ENCODE peak calls at places on chromosomes 12 and 14, in ten cellular contexts. R, Y, P, J, V, M, O, Q, D and W are unnamed samples.

GRCh38 chr14:99829450-99829849 is 36.2 kb downstream of the EML1 start:
- DNase-seq in O (no peak), Y (no peak), Q (no peak), V (no peak), D (no peak), P (no peak), J (no peak), R (no peak), M (no peak), W (no peak)

GRCh38 chr14:87492556-87492955 is 500.4 kb downstream of the GALC start:
- DNase-seq in J (no peak), M (no peak), R (no peak), Q (no peak), O (no peak), V (no peak), P (no peak), D (no peak), Y (no peak), W (no peak)

GRCh38 chr14:65566820-65567522 is 154.4 kb downstream of the FUT8 start:
- DNase-seq in J (no peak), M (no peak), Q (no peak), O (no peak), R (no peak), D (no peak), V (no peak), P (no peak), Y (no peak), W (no peak)

GRCh38 chr12:15670756-15671155 is 118.4 kb downstream of the EPS8 start:
- DNase-seq in R (no peak), J (no peak), Y (no peak), M (no peak), P (no peak), Q (no peak), V (no peak), O (no peak), D (no peak), W (no peak)

GRCh38 chr12:84038241-84038640 is 874.4 kb downstream of the SLC6A15 start:
- DNase-seq in V (no peak), D (no peak), J (no peak), R (no peak), M (no peak), Y (no peak), O (no peak), P (no peak), Q (no peak), W (no peak)

GRCh38 chr14:55926007-55926406 is 192.2 kb upstream of the PELI2 start:
- DNase-seq in P (peak), R (no peak), V (no peak), J (no peak), Y (peak), D (no peak), O (no peak), M (no peak), Q (no peak), W (no peak)

GRCh38 chr14:68935761-68936209 is 43.3 kb downstream of the ACTN1 start:
- DNase-seq in D (no peak), P (peak), Q (no peak), M (no peak), Y (no peak), R (peak), V (no peak), O (peak), J (no peak), W (no peak)

GRCh38 chr12:7091660-7092228 is 501 bp downstream of the C1R start:
- DNase-seq in V (no peak), P (no peak), Q (peak), Y (no peak), D (peak), R (no peak), J (no peak), O (no peak), M (no peak), W (no peak)

GRCh38 chr14:91261986-91262549 is 17.6 kb upstream of the GPR68 start:
- DNase-seq in D (no peak), O (no peak), Y (no peak), J (no peak), V (no peak), P (no peak), Q (no peak), M (no peak), R (no peak), W (no peak)

GRCh38 chr12:21169878-21170472 is 39.0 kb downstream of the SLCO1B1 start:
- DNase-seq in Y (peak), Q (no peak), D (peak), O (peak), M (peak), V (no peak), J (no peak), P (peak), R (peak), W (no peak)

GRCh38 chr14:25049127-25049558 is 804 bp downstream of the STXBP6 start:
- DNase-seq in M (no peak), R (no peak), V (no peak), Q (no peak), J (no peak), O (no peak), P (no peak), D (peak), Y (no peak), W (no peak)

GRCh38 chr12:106493531-106493930 is 89.3 kb upstream of the RFX4 start:
- DNase-seq in P (no peak), R (no peak), V (no peak), M (no peak), Y (peak), J (no peak), D (no peak), Q (no peak), O (no peak), W (no peak)

GRCh38 chr14:71438684-71439083 is 493.5 kb upstream of the RGS6 start:
- DNase-seq in Q (no peak), M (no peak), P (no peak), D (no peak), Y (no peak), V (peak), O (no peak), R (no peak), J (no peak), W (no peak)

GRCh38 chr12:57592551-57593165 is 1.7 kb downstream of the PIP4K2C start:
- DNase-seq in P (no peak), J (no peak), M (no peak), Y (no peak), V (no peak), O (no peak), D (no peak), Q (no peak), R (no peak), W (no peak)

GRCh38 chr14:44392984-44393383 is 114.1 kb downstream of the FSCB start:
- DNase-seq in J (no peak), Y (no peak), Q (no peak), M (no peak), P (no peak), D (no peak), R (no peak), V (no peak), O (no peak), W (no peak)

GRCh38 chr14:75281691-75282000 is 3.0 kb downstream of the FOS start:
- DNase-seq in P (no peak), R (no peak), V (no peak), D (no peak), Y (no peak), J (no peak), M (no peak), O (no peak), Q (no peak), W (no peak)
- TF ChIP-seq POLR2A in P (no peak), R (no peak), V (no peak), D (no peak), Y (no peak), J (no peak), M (no peak), O (no peak), Q (no peak), W (no peak)

DNA sequence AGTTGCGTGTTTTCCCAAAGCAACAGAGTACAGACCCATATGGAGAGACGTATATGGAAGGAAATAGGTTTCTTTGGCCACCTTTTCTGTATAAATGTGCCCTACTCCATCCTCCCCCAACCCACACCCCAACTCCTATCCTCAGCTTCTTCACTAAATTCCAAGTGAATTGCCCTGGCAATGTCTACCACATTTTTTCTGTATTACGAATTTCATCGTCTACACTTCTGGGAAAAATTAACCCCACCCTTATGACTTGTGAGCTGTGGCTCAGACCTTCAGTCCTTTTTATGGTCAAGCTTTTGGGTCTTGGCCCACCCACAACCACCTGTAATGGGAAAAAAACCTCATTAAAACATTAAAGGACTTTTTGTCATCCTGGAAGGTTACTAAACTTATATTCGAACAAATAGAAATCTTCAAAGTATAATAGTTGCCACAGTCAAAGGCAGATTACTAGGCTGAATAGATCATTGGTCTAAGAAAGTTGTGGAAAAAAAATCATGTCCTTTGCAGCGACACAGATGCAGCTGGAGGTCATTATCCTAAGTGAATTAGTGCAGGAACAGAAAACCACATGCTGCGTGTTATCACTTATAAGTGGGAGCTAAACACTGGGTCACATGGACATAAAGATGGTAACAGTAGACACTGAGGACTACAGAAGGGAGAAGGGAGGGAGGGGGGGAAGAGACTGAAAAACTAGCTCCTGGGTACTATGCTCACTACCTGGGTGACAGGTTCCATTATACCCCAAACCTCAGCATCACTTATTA is 15.7 kb upstream of the NFKBIA start:
- DNase-seq in Y (no peak), M (no peak), J (no peak), V (no peak), Q (no peak), O (peak), D (no peak), P (no peak), R (no peak), W (no peak)
- TF ChIP-seq POLR2AphosphoS5 in Y (no peak), M (no peak), J (no peak), V (no peak), Q (no peak), O (no peak), D (no peak), P (no peak), R (no peak), W (peak)

GRCh38 chr14:77131871-77132486 is 9.6 kb downstream of the ZDHHC22 start:
- DNase-seq in O (no peak), Q (peak), V (no peak), P (no peak), M (no peak), R (no peak), Y (no peak), D (no peak), J (no peak), W (no peak)
- TF ChIP-seq CTCF in O (no peak), Q (no peak), V (no peak), P (no peak), M (peak), R (no peak), Y (no peak), D (no peak), J (no peak), W (no peak)

DNA sequence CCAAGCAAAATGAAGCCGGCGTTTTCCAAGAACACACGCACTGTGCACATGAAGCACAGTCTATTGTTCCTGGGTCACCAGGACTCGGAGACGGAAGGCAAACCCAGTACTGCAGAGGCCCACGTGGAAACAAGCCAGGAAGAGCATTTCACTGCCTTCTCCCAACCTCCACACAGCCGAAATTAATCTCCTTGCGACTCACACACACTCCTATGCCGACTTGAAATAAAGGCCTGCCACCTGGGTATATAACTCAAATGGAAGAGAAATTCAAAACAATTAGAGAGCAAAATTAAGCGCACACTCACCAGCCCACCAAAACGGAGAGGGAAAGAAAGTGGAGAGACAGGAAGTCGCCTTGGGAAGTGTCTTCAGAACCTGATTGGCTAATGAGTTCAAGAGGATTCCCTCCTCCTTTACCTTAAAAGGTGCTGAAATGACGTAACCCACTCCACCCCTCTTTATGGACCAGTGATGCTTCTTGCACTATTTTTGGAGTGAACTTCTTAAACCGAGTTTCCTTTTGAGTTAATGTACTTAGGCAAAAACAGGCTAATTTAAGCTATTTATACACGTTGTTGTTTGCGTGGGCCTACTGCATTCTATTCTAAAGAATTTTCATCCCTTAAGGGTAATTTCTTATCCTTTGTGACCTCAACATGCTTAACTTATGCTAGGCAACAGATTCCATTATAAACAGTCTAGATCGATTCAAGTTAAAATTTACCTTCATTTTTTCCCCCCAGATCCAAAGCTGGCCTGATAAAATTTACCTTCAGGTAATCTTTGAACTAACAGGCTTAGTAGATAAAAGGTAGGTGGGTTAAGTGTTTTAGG is at the start of gene CCNB1IP1:
- DNase-seq in M (peak), O (peak), Q (no peak), J (no peak), R (peak), Y (peak), D (peak), V (peak), P (peak), W (peak)
- TF ChIP-seq POLR2A in M (peak), O (peak), Q (peak), J (no peak), R (peak), Y (peak), D (peak), V (no peak), P (no peak), W (peak)